ENCODE peak calls at places on chromosome 10, in nine cellular contexts. One of them, this sample, is unnamed.

GRCh38 chr10:92822060-92822634 is 26.2 kb upstream of the EXOC6 start:
- DNase-seq in MM.1S: no peak
- DNase-seq in dermis blood vessel endothelial cell: peak; percentile 95
- DNase-seq in frontal cortex: peak; percentile 9
- DNase-seq in neural crest cell: no peak
- DNase-seq in NCI-H774: no peak
- DNase-seq in stimulated activated CD4-positive, alpha-beta T cell treated with anti-CD3 and anti-CD28 coated beads, TNF-alpha, amount 100 ng/mL, for 4 hours: no peak
- DNase-seq in fibroblast of pulmonary artery: peak; percentile 96
- DNase-seq in SHP77: no peak
- DNase-seq in this sample: peak; percentile 68

GRCh38 chr10:100828744-100829102 is 83.3 kb downstream of the PAX2 start:
- DNase-seq in MM.1S: peak; percentile 33
- DNase-seq in dermis blood vessel endothelial cell: no peak
- DNase-seq in frontal cortex: no peak
- DNase-seq in neural crest cell: no peak
- DNase-seq in NCI-H774: no peak
- DNase-seq in stimulated activated CD4-positive, alpha-beta T cell treated with anti-CD3 and anti-CD28 coated beads, TNF-alpha, amount 100 ng/mL, for 4 hours: no peak
- DNase-seq in fibroblast of pulmonary artery: no peak
- DNase-seq in SHP77: no peak
- DNase-seq in this sample: no peak

GRCh38 chr10:75630746-75631145 is 199.3 kb downstream of the LRMDA start:
- DNase-seq in MM.1S: no peak
- DNase-seq in dermis blood vessel endothelial cell: no peak
- DNase-seq in frontal cortex: no peak
- DNase-seq in neural crest cell: no peak
- DNase-seq in NCI-H774: no peak
- DNase-seq in stimulated activated CD4-positive, alpha-beta T cell treated with anti-CD3 and anti-CD28 coated beads, TNF-alpha, amount 100 ng/mL, for 4 hours: no peak
- DNase-seq in fibroblast of pulmonary artery: no peak
- DNase-seq in SHP77: no peak
- DNase-seq in this sample: no peak

GRCh38 chr10:53153831-53154230 is 381.2 kb upstream of the MBL2 start:
- DNase-seq in MM.1S: no peak
- DNase-seq in dermis blood vessel endothelial cell: no peak
- DNase-seq in frontal cortex: no peak
- DNase-seq in neural crest cell: no peak
- DNase-seq in NCI-H774: no peak
- DNase-seq in stimulated activated CD4-positive, alpha-beta T cell treated with anti-CD3 and anti-CD28 coated beads, TNF-alpha, amount 100 ng/mL, for 4 hours: no peak
- DNase-seq in fibroblast of pulmonary artery: no peak
- DNase-seq in SHP77: no peak
- DNase-seq in this sample: no peak

GRCh38 chr10:72682626-72683025 is 9.3 kb upstream of the MCU start:
- DNase-seq in MM.1S: no peak
- DNase-seq in dermis blood vessel endothelial cell: no peak
- DNase-seq in frontal cortex: no peak
- DNase-seq in neural crest cell: no peak
- DNase-seq in NCI-H774: no peak
- DNase-seq in stimulated activated CD4-positive, alpha-beta T cell treated with anti-CD3 and anti-CD28 coated beads, TNF-alpha, amount 100 ng/mL, for 4 hours: no peak
- DNase-seq in fibroblast of pulmonary artery: no peak
- DNase-seq in SHP77: no peak
- DNase-seq in this sample: peak; percentile 47

GRCh38 chr10:78004215-78005026 is 24.9 kb downstream of the POLR3A start:
- DNase-seq in MM.1S: no peak
- DNase-seq in dermis blood vessel endothelial cell: no peak
- DNase-seq in frontal cortex: no peak
- DNase-seq in neural crest cell: no peak
- DNase-seq in NCI-H774: no peak
- DNase-seq in stimulated activated CD4-positive, alpha-beta T cell treated with anti-CD3 and anti-CD28 coated beads, TNF-alpha, amount 100 ng/mL, for 4 hours: no peak
- DNase-seq in fibroblast of pulmonary artery: no peak
- DNase-seq in SHP77: no peak
- DNase-seq in this sample: no peak

GRCh38 chr10:48924988-48925387 is 14.7 kb downstream of the LRRC18 start:
- DNase-seq in MM.1S: no peak
- DNase-seq in dermis blood vessel endothelial cell: no peak
- DNase-seq in frontal cortex: no peak
- DNase-seq in neural crest cell: no peak
- DNase-seq in NCI-H774: no peak
- DNase-seq in stimulated activated CD4-positive, alpha-beta T cell treated with anti-CD3 and anti-CD28 coated beads, TNF-alpha, amount 100 ng/mL, for 4 hours: no peak
- DNase-seq in fibroblast of pulmonary artery: no peak
- DNase-seq in SHP77: no peak
- DNase-seq in this sample: no peak

GRCh38 chr10:71302874-71303568 is 16.0 kb upstream of the SLC29A3 start:
- DNase-seq in MM.1S: peak; percentile 68
- DNase-seq in dermis blood vessel endothelial cell: peak; percentile 77
- DNase-seq in frontal cortex: peak; percentile 52
- DNase-seq in neural crest cell: no peak
- DNase-seq in NCI-H774: peak; percentile 19
- DNase-seq in stimulated activated CD4-positive, alpha-beta T cell treated with anti-CD3 and anti-CD28 coated beads, TNF-alpha, amount 100 ng/mL, for 4 hours: no peak
- DNase-seq in fibroblast of pulmonary artery: peak; percentile 68
- DNase-seq in SHP77: peak; percentile 48
- DNase-seq in this sample: peak; percentile 69

GRCh38 chr10:89158446-89158845 is 48.7 kb downstream of the CH25H start:
- DNase-seq in MM.1S: no peak
- DNase-seq in dermis blood vessel endothelial cell: no peak
- DNase-seq in frontal cortex: no peak
- DNase-seq in neural crest cell: no peak
- DNase-seq in NCI-H774: no peak
- DNase-seq in stimulated activated CD4-positive, alpha-beta T cell treated with anti-CD3 and anti-CD28 coated beads, TNF-alpha, amount 100 ng/mL, for 4 hours: no peak
- DNase-seq in fibroblast of pulmonary artery: no peak
- DNase-seq in SHP77: no peak
- DNase-seq in this sample: no peak

GRCh38 chr10:30558411-30558810 is 71.1 kb downstream of the LYZL2 start:
- DNase-seq in MM.1S: no peak
- DNase-seq in dermis blood vessel endothelial cell: no peak
- DNase-seq in frontal cortex: no peak
- DNase-seq in neural crest cell: no peak
- DNase-seq in NCI-H774: no peak
- DNase-seq in stimulated activated CD4-positive, alpha-beta T cell treated with anti-CD3 and anti-CD28 coated beads, TNF-alpha, amount 100 ng/mL, for 4 hours: no peak
- DNase-seq in fibroblast of pulmonary artery: no peak
- DNase-seq in SHP77: no peak
- DNase-seq in this sample: no peak

GRCh38 chr10:69438531-69439349 is 12.5 kb upstream of the TSPAN15 start:
- DNase-seq in MM.1S: no peak
- DNase-seq in dermis blood vessel endothelial cell: peak; percentile 35
- DNase-seq in frontal cortex: no peak
- DNase-seq in neural crest cell: no peak
- DNase-seq in NCI-H774: no peak
- DNase-seq in stimulated activated CD4-positive, alpha-beta T cell treated with anti-CD3 and anti-CD28 coated beads, TNF-alpha, amount 100 ng/mL, for 4 hours: no peak
- DNase-seq in fibroblast of pulmonary artery: no peak
- DNase-seq in SHP77: no peak
- DNase-seq in this sample: peak; percentile 53

GRCh38 chr10:78231930-78232329 is 198.3 kb downstream of the RPS24 start:
- DNase-seq in MM.1S: no peak
- DNase-seq in dermis blood vessel endothelial cell: peak; percentile 7
- DNase-seq in frontal cortex: no peak
- DNase-seq in neural crest cell: no peak
- DNase-seq in NCI-H774: no peak
- DNase-seq in stimulated activated CD4-positive, alpha-beta T cell treated with anti-CD3 and anti-CD28 coated beads, TNF-alpha, amount 100 ng/mL, for 4 hours: no peak
- DNase-seq in fibroblast of pulmonary artery: peak; percentile 42
- DNase-seq in SHP77: no peak
- DNase-seq in this sample: no peak

GRCh38 chr10:44010873-44011602 is 362.4 kb upstream of the ZNF32 start:
- DNase-seq in MM.1S: peak; percentile 97
- DNase-seq in dermis blood vessel endothelial cell: peak; percentile 90
- DNase-seq in frontal cortex: no peak
- DNase-seq in neural crest cell: no peak
- DNase-seq in NCI-H774: no peak
- DNase-seq in stimulated activated CD4-positive, alpha-beta T cell treated with anti-CD3 and anti-CD28 coated beads, TNF-alpha, amount 100 ng/mL, for 4 hours: no peak
- DNase-seq in fibroblast of pulmonary artery: no peak
- DNase-seq in SHP77: no peak
- DNase-seq in this sample: no peak

GRCh38 chr10:24556746-24557742 is 166.6 kb downstream of the ARHGAP21 start:
- DNase-seq in MM.1S: peak; percentile 71
- DNase-seq in dermis blood vessel endothelial cell: peak; percentile 79
- DNase-seq in frontal cortex: peak; percentile 49
- DNase-seq in neural crest cell: peak; percentile 63
- DNase-seq in NCI-H774: no peak
- DNase-seq in stimulated activated CD4-positive, alpha-beta T cell treated with anti-CD3 and anti-CD28 coated beads, TNF-alpha, amount 100 ng/mL, for 4 hours: no peak
- DNase-seq in fibroblast of pulmonary artery: peak; percentile 89
- DNase-seq in SHP77: peak; percentile 7
- DNase-seq in this sample: peak; percentile 71

GRCh38 chr10:79171504-79171903 is 102.7 kb downstream of the ZMIZ1 start:
- DNase-seq in MM.1S: no peak
- DNase-seq in dermis blood vessel endothelial cell: no peak
- DNase-seq in frontal cortex: no peak
- DNase-seq in neural crest cell: no peak
- DNase-seq in NCI-H774: no peak
- DNase-seq in stimulated activated CD4-positive, alpha-beta T cell treated with anti-CD3 and anti-CD28 coated beads, TNF-alpha, amount 100 ng/mL, for 4 hours: no peak
- DNase-seq in fibroblast of pulmonary artery: no peak
- DNase-seq in SHP77: no peak
- DNase-seq in this sample: no peak

GRCh38 chr10:5400843-5401242 is 3.8 kb downstream of the TUBAL3 start:
- DNase-seq in MM.1S: no peak
- DNase-seq in dermis blood vessel endothelial cell: no peak
- DNase-seq in frontal cortex: no peak
- DNase-seq in neural crest cell: no peak
- DNase-seq in NCI-H774: no peak
- DNase-seq in stimulated activated CD4-positive, alpha-beta T cell treated with anti-CD3 and anti-CD28 coated beads, TNF-alpha, amount 100 ng/mL, for 4 hours: no peak
- DNase-seq in fibroblast of pulmonary artery: no peak
- DNase-seq in SHP77: no peak
- DNase-seq in this sample: no peak

GRCh38 chr10:121788717-121789116 is 139.1 kb downstream of the ATE1 start:
- DNase-seq in MM.1S: no peak
- DNase-seq in dermis blood vessel endothelial cell: no peak
- DNase-seq in frontal cortex: no peak
- DNase-seq in neural crest cell: no peak
- DNase-seq in NCI-H774: no peak
- DNase-seq in stimulated activated CD4-positive, alpha-beta T cell treated with anti-CD3 and anti-CD28 coated beads, TNF-alpha, amount 100 ng/mL, for 4 hours: no peak
- DNase-seq in fibroblast of pulmonary artery: no peak
- DNase-seq in SHP77: no peak
- DNase-seq in this sample: no peak